ENCODE peak calls at places on chromosomes 4 and X, in five cellular contexts. W, E, K, L and R are unnamed samples.

GRCh38 chr4:139175647-139176298 is 1.2 kb downstream of the ELF2 start:
- DNase-seq in K (no peak), L (peak; percentile 48), E (no peak), W (peak; percentile 39), R (no peak)

GRCh38 chr4:153241970-153242847 is 38.0 kb downstream of the TRIM2 start:
- DNase-seq in W (peak; percentile 67), L (no peak), E (no peak), K (no peak), R (no peak)

GRCh38 chr4:184251680-184252000 is 34.0 kb upstream of the ENPP6 start:
- DNase-seq in L (no peak), K (no peak), W (no peak), E (peak; percentile 52), R (no peak)

GRCh38 chr4:105453550-105454201 is 20.2 kb downstream of the PPA2 start:
- DNase-seq in L (no peak), K (no peak), E (no peak), W (peak; percentile 6), R (no peak)

GRCh38 chrX:69312141-69312670 is 147.0 kb upstream of the PJA1 start:
- DNase-seq in K (no peak), E (no peak), W (no peak), L (no peak), R (no peak)

GRCh38 chr4:42865572-42866189 is 26.8 kb upstream of the GRXCR1 start:
- DNase-seq in K (peak; percentile 10), L (peak; percentile 48), E (peak; percentile 52), W (peak; percentile 29), R (peak; percentile 25)

GRCh38 chr4:67885727-67886126 is 1.9 kb upstream of the TMPRSS11D start:
- DNase-seq in W (peak; percentile 91), K (peak; percentile 25), L (no peak), E (no peak), R (peak; percentile 67)

GRCh38 chr4:136329042-136329662 is 1203.1 kb downstream of the PCDH18 start:
- DNase-seq in K (no peak), W (peak; percentile 7), L (no peak), E (no peak), R (no peak)

GRCh38 chrX:13899607-13900006 is 82.7 kb upstream of the GPM6B start:
- DNase-seq in W (peak; percentile 57), E (no peak), L (no peak), K (peak; percentile 62), R (peak; percentile 76)

GRCh38 chrX:149205937-149206336 is 299.2 kb downstream of the IDS start:
- DNase-seq in L (no peak), K (no peak), W (no peak), E (no peak), R (no peak)

GRCh38 chr4:147773261-147774184 is 41.6 kb downstream of the ARHGAP10 start:
- DNase-seq in W (peak; percentile 62), L (no peak), K (no peak), E (no peak), R (no peak)